ENCODE peak calls at places on chromosome 12, in nine cellular contexts. One of them, this sample, is unnamed.

GRCh38 chr12:78392918-78393317 is 471.7 kb upstream of the SYT1 start:
- DNase-seq in NCI-H1092: peak
- DNase-seq in activated T-helper 1 cell treated with Interleukin-2 at 50 U/mL for 16 hours: no peak
- DNase-seq in Karpas-422: no peak
- DNase-seq in GM19239: no peak
- DNase-seq in iris pigment epithelial cell: peak
- DNase-seq in LoVo: no peak
- DNase-seq in mucosa of gallbladder: no peak
- DNase-seq in ELF-1: no peak
- DNase-seq in this sample: no peak

GRCh38 chr12:116432321-116432750 is 126.8 kb upstream of the MAP1LC3B2 start:
- DNase-seq in NCI-H1092: no peak
- DNase-seq in activated T-helper 1 cell treated with Interleukin-2 at 50 U/mL for 16 hours: no peak
- DNase-seq in Karpas-422: no peak
- DNase-seq in GM19239: no peak
- DNase-seq in iris pigment epithelial cell: peak
- DNase-seq in LoVo: no peak
- DNase-seq in mucosa of gallbladder: no peak
- DNase-seq in ELF-1: no peak
- DNase-seq in this sample: no peak

GRCh38 chr12:95674631-95675030 is 115.9 kb downstream of the NTN4 start:
- DNase-seq in NCI-H1092: peak
- DNase-seq in activated T-helper 1 cell treated with Interleukin-2 at 50 U/mL for 16 hours: no peak
- DNase-seq in Karpas-422: no peak
- DNase-seq in GM19239: no peak
- DNase-seq in iris pigment epithelial cell: no peak
- DNase-seq in LoVo: peak
- DNase-seq in mucosa of gallbladder: no peak
- DNase-seq in ELF-1: no peak
- DNase-seq in this sample: no peak

GRCh38 chr12:93571854-93572711 is at the start of gene SOCS2:
- DNase-seq in NCI-H1092: no peak
- DNase-seq in activated T-helper 1 cell treated with Interleukin-2 at 50 U/mL for 16 hours: no peak
- DNase-seq in Karpas-422: no peak
- DNase-seq in GM19239: no peak
- DNase-seq in iris pigment epithelial cell: peak
- DNase-seq in LoVo: peak
- DNase-seq in mucosa of gallbladder: no peak
- DNase-seq in ELF-1: peak
- DNase-seq in this sample: no peak

GRCh38 chr12:80382254-80382653 is 61.8 kb upstream of the PTPRQ start:
- DNase-seq in NCI-H1092: no peak
- DNase-seq in activated T-helper 1 cell treated with Interleukin-2 at 50 U/mL for 16 hours: no peak
- DNase-seq in Karpas-422: no peak
- DNase-seq in GM19239: no peak
- DNase-seq in iris pigment epithelial cell: no peak
- DNase-seq in LoVo: no peak
- DNase-seq in mucosa of gallbladder: no peak
- DNase-seq in ELF-1: no peak
- DNase-seq in this sample: no peak

GRCh38 chr12:30878034-30878433 is 48.5 kb upstream of the TSPAN11 start:
- DNase-seq in NCI-H1092: no peak
- DNase-seq in activated T-helper 1 cell treated with Interleukin-2 at 50 U/mL for 16 hours: no peak
- DNase-seq in Karpas-422: no peak
- DNase-seq in GM19239: no peak
- DNase-seq in iris pigment epithelial cell: no peak
- DNase-seq in LoVo: no peak
- DNase-seq in mucosa of gallbladder: no peak
- DNase-seq in ELF-1: no peak
- DNase-seq in this sample: no peak

GRCh38 chr12:130428116-130428515 is 90.4 kb downstream of the PIWIL1 start:
- DNase-seq in NCI-H1092: no peak
- DNase-seq in activated T-helper 1 cell treated with Interleukin-2 at 50 U/mL for 16 hours: no peak
- DNase-seq in Karpas-422: no peak
- DNase-seq in GM19239: no peak
- DNase-seq in iris pigment epithelial cell: no peak
- DNase-seq in LoVo: no peak
- DNase-seq in mucosa of gallbladder: no peak
- DNase-seq in ELF-1: no peak
- DNase-seq in this sample: no peak

GRCh38 chr12:118126119-118126757 is 9.7 kb upstream of the PEBP1 start:
- DNase-seq in NCI-H1092: peak
- DNase-seq in activated T-helper 1 cell treated with Interleukin-2 at 50 U/mL for 16 hours: no peak
- DNase-seq in Karpas-422: no peak
- DNase-seq in GM19239: no peak
- DNase-seq in iris pigment epithelial cell: no peak
- DNase-seq in LoVo: no peak
- DNase-seq in mucosa of gallbladder: peak
- DNase-seq in ELF-1: no peak
- DNase-seq in this sample: no peak

GRCh38 chr12:5191803-5192538 is 148.3 kb downstream of the KCNA5 start:
- DNase-seq in NCI-H1092: no peak
- DNase-seq in activated T-helper 1 cell treated with Interleukin-2 at 50 U/mL for 16 hours: no peak
- DNase-seq in Karpas-422: no peak
- DNase-seq in GM19239: no peak
- DNase-seq in iris pigment epithelial cell: no peak
- DNase-seq in LoVo: peak
- DNase-seq in mucosa of gallbladder: no peak
- DNase-seq in ELF-1: peak
- DNase-seq in this sample: no peak

GRCh38 chr12:96274331-96274730 is 80.2 kb downstream of the ELK3 start:
- DNase-seq in NCI-H1092: no peak
- DNase-seq in activated T-helper 1 cell treated with Interleukin-2 at 50 U/mL for 16 hours: no peak
- DNase-seq in Karpas-422: no peak
- DNase-seq in GM19239: no peak
- DNase-seq in iris pigment epithelial cell: peak
- DNase-seq in LoVo: no peak
- DNase-seq in mucosa of gallbladder: no peak
- DNase-seq in ELF-1: no peak
- DNase-seq in this sample: no peak

GRCh38 chr12:20627001-20627588 is 68.0 kb upstream of the SLCO1C1 start:
- DNase-seq in NCI-H1092: no peak
- DNase-seq in activated T-helper 1 cell treated with Interleukin-2 at 50 U/mL for 16 hours: no peak
- DNase-seq in Karpas-422: no peak
- DNase-seq in GM19239: no peak
- DNase-seq in iris pigment epithelial cell: no peak
- DNase-seq in LoVo: peak
- DNase-seq in mucosa of gallbladder: no peak
- DNase-seq in ELF-1: no peak
- DNase-seq in this sample: no peak

GRCh38 chr12:65497645-65498044 is 219.2 kb downstream of the MSRB3 start:
- DNase-seq in NCI-H1092: no peak
- DNase-seq in activated T-helper 1 cell treated with Interleukin-2 at 50 U/mL for 16 hours: no peak
- DNase-seq in Karpas-422: no peak
- DNase-seq in GM19239: no peak
- DNase-seq in iris pigment epithelial cell: peak
- DNase-seq in LoVo: no peak
- DNase-seq in mucosa of gallbladder: no peak
- DNase-seq in ELF-1: no peak
- DNase-seq in this sample: no peak

GRCh38 chr12:55847033-55847432 is 4.3 kb upstream of the MMP19 start:
- DNase-seq in NCI-H1092: no peak
- DNase-seq in activated T-helper 1 cell treated with Interleukin-2 at 50 U/mL for 16 hours: no peak
- DNase-seq in Karpas-422: no peak
- DNase-seq in GM19239: no peak
- DNase-seq in iris pigment epithelial cell: peak
- DNase-seq in LoVo: no peak
- DNase-seq in mucosa of gallbladder: no peak
- DNase-seq in ELF-1: no peak
- DNase-seq in this sample: no peak

GRCh38 chr12:14771651-14772137 is 31.6 kb downstream of the WBP11 start:
- DNase-seq in NCI-H1092: no peak
- DNase-seq in activated T-helper 1 cell treated with Interleukin-2 at 50 U/mL for 16 hours: no peak
- DNase-seq in Karpas-422: no peak
- DNase-seq in GM19239: no peak
- DNase-seq in iris pigment epithelial cell: no peak
- DNase-seq in LoVo: peak
- DNase-seq in mucosa of gallbladder: no peak
- DNase-seq in ELF-1: peak
- DNase-seq in this sample: peak

GRCh38 chr12:8698830-8699330 is 1.1 kb downstream of the RIMKLB start:
- DNase-seq in NCI-H1092: no peak
- DNase-seq in activated T-helper 1 cell treated with Interleukin-2 at 50 U/mL for 16 hours: no peak
- DNase-seq in Karpas-422: no peak
- DNase-seq in GM19239: no peak
- DNase-seq in iris pigment epithelial cell: peak
- DNase-seq in LoVo: no peak
- DNase-seq in mucosa of gallbladder: no peak
- DNase-seq in ELF-1: no peak
- DNase-seq in this sample: no peak

GRCh38 chr12:130989391-130989790 is 35.7 kb downstream of the ADGRD1 start:
- DNase-seq in NCI-H1092: no peak
- DNase-seq in activated T-helper 1 cell treated with Interleukin-2 at 50 U/mL for 16 hours: no peak
- DNase-seq in Karpas-422: no peak
- DNase-seq in GM19239: no peak
- DNase-seq in iris pigment epithelial cell: no peak
- DNase-seq in LoVo: no peak
- DNase-seq in mucosa of gallbladder: no peak
- DNase-seq in ELF-1: no peak
- DNase-seq in this sample: no peak

GRCh38 chr12:16939871-16940306 is 333.9 kb upstream of the LMO3 start:
- DNase-seq in NCI-H1092: peak
- DNase-seq in activated T-helper 1 cell treated with Interleukin-2 at 50 U/mL for 16 hours: no peak
- DNase-seq in Karpas-422: peak
- DNase-seq in GM19239: peak
- DNase-seq in iris pigment epithelial cell: peak
- DNase-seq in LoVo: peak
- DNase-seq in mucosa of gallbladder: peak
- DNase-seq in ELF-1: peak
- DNase-seq in this sample: peak

GRCh38 chr12:99122959-99123358 is 477.9 kb downstream of the APAF1 start:
- DNase-seq in NCI-H1092: no peak
- DNase-seq in activated T-helper 1 cell treated with Interleukin-2 at 50 U/mL for 16 hours: no peak
- DNase-seq in Karpas-422: no peak
- DNase-seq in GM19239: no peak
- DNase-seq in iris pigment epithelial cell: no peak
- DNase-seq in LoVo: no peak
- DNase-seq in mucosa of gallbladder: no peak
- DNase-seq in ELF-1: no peak
- DNase-seq in this sample: no peak

GRCh38 chr12:76563061-76563460 is 3.5 kb upstream of the OSBPL8 start:
- DNase-seq in NCI-H1092: no peak
- DNase-seq in activated T-helper 1 cell treated with Interleukin-2 at 50 U/mL for 16 hours: no peak
- DNase-seq in Karpas-422: no peak
- DNase-seq in GM19239: no peak
- DNase-seq in iris pigment epithelial cell: no peak
- DNase-seq in LoVo: no peak
- DNase-seq in mucosa of gallbladder: no peak
- DNase-seq in ELF-1: no peak
- DNase-seq in this sample: no peak

GRCh38 chr12:53052419-53053222 is 2.8 kb downstream of the TNS2 start:
- DNase-seq in NCI-H1092: peak
- DNase-seq in activated T-helper 1 cell treated with Interleukin-2 at 50 U/mL for 16 hours: no peak
- DNase-seq in Karpas-422: no peak
- DNase-seq in GM19239: no peak
- DNase-seq in iris pigment epithelial cell: peak
- DNase-seq in LoVo: no peak
- DNase-seq in mucosa of gallbladder: peak
- DNase-seq in ELF-1: no peak
- DNase-seq in this sample: no peak

GRCh38 chr12:12749433-12749832 is 32.3 kb downstream of the CDKN1B start:
- DNase-seq in NCI-H1092: no peak
- DNase-seq in activated T-helper 1 cell treated with Interleukin-2 at 50 U/mL for 16 hours: no peak
- DNase-seq in Karpas-422: no peak
- DNase-seq in GM19239: no peak
- DNase-seq in iris pigment epithelial cell: peak
- DNase-seq in LoVo: peak
- DNase-seq in mucosa of gallbladder: no peak
- DNase-seq in ELF-1: no peak
- DNase-seq in this sample: no peak

GRCh38 chr12:20314325-20314724 is 54.0 kb upstream of the PDE3A start:
- DNase-seq in NCI-H1092: no peak
- DNase-seq in activated T-helper 1 cell treated with Interleukin-2 at 50 U/mL for 16 hours: no peak
- DNase-seq in Karpas-422: no peak
- DNase-seq in GM19239: no peak
- DNase-seq in iris pigment epithelial cell: peak
- DNase-seq in LoVo: no peak
- DNase-seq in mucosa of gallbladder: no peak
- DNase-seq in ELF-1: no peak
- DNase-seq in this sample: no peak

GRCh38 chr12:27919671-27920235 is 52.8 kb downstream of the PTHLH start:
- DNase-seq in NCI-H1092: no peak
- DNase-seq in activated T-helper 1 cell treated with Interleukin-2 at 50 U/mL for 16 hours: no peak
- DNase-seq in Karpas-422: no peak
- DNase-seq in GM19239: no peak
- DNase-seq in iris pigment epithelial cell: no peak
- DNase-seq in LoVo: no peak
- DNase-seq in mucosa of gallbladder: no peak
- DNase-seq in ELF-1: no peak
- DNase-seq in this sample: no peak

GRCh38 chr12:22981711-22982110 is 356.7 kb downstream of the ETNK1 start:
- DNase-seq in NCI-H1092: no peak
- DNase-seq in activated T-helper 1 cell treated with Interleukin-2 at 50 U/mL for 16 hours: no peak
- DNase-seq in Karpas-422: no peak
- DNase-seq in GM19239: no peak
- DNase-seq in iris pigment epithelial cell: peak
- DNase-seq in LoVo: no peak
- DNase-seq in mucosa of gallbladder: no peak
- DNase-seq in ELF-1: peak
- DNase-seq in this sample: no peak

This sample was measured in NK-92 treated with Interleukin-12 subunit alpha and Interleukin-12 subunit beta, amount 100 ng/mL, for 24 hours.